ENCODE peak calls at places on chromosomes 11 and 22, in ten cellular contexts. C is HAP-1, Q is small intestine, F is Karpas-422, I is neuronal stem cell, L is stomach, D is IMR-90, H is psoas muscle, U is OCI-LY7, R is H1. A is an unnamed sample. For H3K4me1, the result is how much of the 10 kb centered on the place peaks cover.

GRCh38 chr11:68838572-68838964 is 3.1 kb downstream of the CPT1A start:
- DNase-seq in C (no peak), U (peak), Q (peak), I (no peak), L (no peak), D (no peak), H (peak), R (no peak), F (no peak), A (no peak)

GRCh38 chr11:870127-870413 is 27.4 kb downstream of the TSPAN4 start:
- DNase-seq in H (no peak), C (no peak), I (no peak), L (no peak), R (no peak), F (no peak), D (no peak), Q (no peak), U (no peak), A (no peak)

GRCh38 chr11:59705281-59705680 is 8.4 kb downstream of the OR10V1 start:
- DNase-seq in U (no peak), Q (no peak), R (no peak), L (no peak), F (no peak), D (peak), H (no peak), I (no peak), C (no peak), A (no peak)

GRCh38 chr11:126140932-126141291 is 70.5 kb downstream of the RPUSD4 start:
- DNase-seq in F (no peak), I (no peak), U (no peak), L (peak), D (peak), Q (no peak), C (no peak), H (peak), R (no peak), A (peak)

GRCh38 chr11:73195191-73196007 is 22.7 kb upstream of the P2RY2 start:
- DNase-seq in L (peak), H (peak), I (no peak), Q (peak), D (no peak), R (no peak), U (no peak), C (no peak), F (no peak), A (no peak)

GRCh38 chr11:72433455-72434061 is 773 bp downstream of the CLPB start:
- DNase-seq in Q (no peak), I (no peak), L (no peak), U (peak), H (peak), F (no peak), R (no peak), D (no peak), C (no peak), A (peak)

GRCh38 chr22:46893281-46894020 is 131.0 kb downstream of the TBC1D22A start:
- DNase-seq in C (no peak), Q (no peak), R (no peak), U (no peak), I (no peak), D (no peak), L (peak), H (no peak), F (no peak), A (no peak)

GRCh38 chr11:113557926-113558325 is 82.7 kb upstream of the DRD2 start:
- DNase-seq in R (no peak), C (peak), F (no peak), H (no peak), D (no peak), Q (no peak), L (no peak), U (no peak), I (no peak), A (no peak)

GRCh38 chr11:75543808-75544207 is 18.1 kb upstream of the GDPD5 start:
- DNase-seq in Q (no peak), U (no peak), H (no peak), I (no peak), F (peak), L (no peak), R (no peak), D (no peak), C (no peak), A (no peak)

GRCh38 chr11:69049490-69049867 is 747 bp downstream of the TPCN2 start:
- DNase-seq in U (peak), L (no peak), H (no peak), R (no peak), F (peak), C (no peak), Q (no peak), D (no peak), I (no peak), A (no peak)

GRCh38 chr11:117071344-117071787 is 26.9 kb downstream of the SIK3 start:
- DNase-seq in L (peak), Q (peak), I (no peak), H (no peak), F (no peak), C (no peak), U (no peak), D (no peak), R (no peak), A (peak)

GRCh38 chr11:108549319-108549885 is 44.2 kb downstream of the EXPH5 start:
- DNase-seq in Q (no peak), D (no peak), C (no peak), L (no peak), I (no peak), U (no peak), F (no peak), R (no peak), H (no peak), A (no peak)

GRCh38 chr11:12139144-12139881 is 28.9 kb downstream of the MICAL2 start:
- DNase-seq in D (peak), R (no peak), F (no peak), Q (no peak), H (no peak), U (no peak), L (no peak), C (no peak), I (no peak), A (no peak)

GRCh38 chr22:32695451-32695891 is 106.0 kb upstream of the TIMP3 start:
- DNase-seq in U (no peak), L (no peak), F (no peak), C (no peak), I (no peak), Q (peak), H (no peak), R (no peak), D (peak), A (no peak)

GRCh38 chr22:46561435-46561905 is 24.1 kb upstream of the CELSR1 start:
- DNase-seq in H (peak), U (peak), D (peak), F (peak), C (no peak), L (no peak), I (no peak), Q (no peak), R (no peak), A (no peak)

GRCh38 chr22:45502215-45503070 is at the start of gene FBLN1:
- DNase-seq in F (no peak), R (no peak), I (peak), Q (no peak), U (no peak), L (no peak), H (peak), C (peak), D (no peak), A (no peak)

GRCh38 chr11:45663486-45664375 is 1.7 kb downstream of the CHST1 start:
- DNase-seq in R (no peak), L (no peak), C (no peak), D (peak), U (no peak), I (no peak), H (no peak), Q (no peak), F (no peak), A (peak)

GRCh38 chr11:93000511-93001476 is 31.3 kb downstream of the MTNR1B start:
- DNase-seq in R (no peak), H (no peak), D (peak), C (no peak), Q (no peak), I (no peak), F (no peak), U (no peak), L (no peak), A (no peak)

GRCh38 chr22:36156515-36157419 is 3.8 kb downstream of the APOL3 start:
- DNase-seq in Q (peak), U (peak), L (peak), D (peak), F (peak), R (no peak), C (no peak), I (no peak), H (peak), A (peak)

GRCh38 chr11:14369598-14369997 is 10.6 kb upstream of the RRAS2 start:
- DNase-seq in D (no peak), I (no peak), F (no peak), R (no peak), Q (no peak), U (no peak), C (no peak), L (no peak), H (no peak), A (no peak)

GRCh38 chr11:8913961-8914660 is 3.1 kb downstream of the AKIP1 start:
- DNase-seq in L (no peak), C (no peak), H (no peak), F (peak), D (peak), U (peak), R (no peak), I (peak), Q (peak), A (no peak)

GRCh38 chr11:32448232-32448631 is 12.9 kb upstream of the WT1 start:
- DNase-seq in Q (no peak), L (peak), F (peak), C (peak), R (no peak), U (peak), D (no peak), I (no peak), H (no peak), A (no peak)

GRCh38 chr11:9774591-9775392 is 110.9 kb downstream of the SWAP70 start:
- DNase-seq in Q (no peak), L (no peak), R (no peak), F (no peak), I (no peak), U (no peak), D (peak), H (no peak), C (no peak), A (no peak)

GRCh38 chr22:37742374-37743092 is 45.7 kb downstream of the TRIOBP start:
- DNase-seq in Q (peak), F (no peak), D (peak), H (no peak), U (no peak), I (no peak), L (peak), R (no peak), C (no peak), A (no peak)

GRCh38 chr22:22463855-22464540 is 44.5 kb downstream of the ZNF280B start:
- DNase-seq in I (peak), L (peak), U (peak), D (peak), Q (peak), F (peak), H (no peak), C (peak), R (no peak), A (peak)
- H3K4me1 ChIP-seq in I (under half), L (under half), U (under half), D (under half), Q (under half), F (under half), H (under half), C (under half), R (under half), A (under half)

GRCh38 chr22:30968015-30968923 is at the start of gene MORC2:
- DNase-seq in I (peak), C (no peak), U (no peak), D (peak), F (no peak), H (peak), L (peak), Q (peak), R (no peak), A (peak)
- H3K4me1 ChIP-seq in I (under half), C (under half), U (half or more), D (under half), F (under half), H (under half), L (under half), Q (under half), R (under half), A (under half)

GRCh38 chr11:87645626-87646025 is 529.6 kb downstream of the RAB38 start:
- DNase-seq in C (no peak), R (no peak), U (no peak), L (no peak), F (no peak), Q (no peak), I (no peak), H (no peak), D (no peak), A (no peak)
- H3K4me1 ChIP-seq in C (under half), R (under half), U (under half), L (under half), F (under half), Q (under half), I (under half), H (under half), D (under half), A (under half)

DNA sequence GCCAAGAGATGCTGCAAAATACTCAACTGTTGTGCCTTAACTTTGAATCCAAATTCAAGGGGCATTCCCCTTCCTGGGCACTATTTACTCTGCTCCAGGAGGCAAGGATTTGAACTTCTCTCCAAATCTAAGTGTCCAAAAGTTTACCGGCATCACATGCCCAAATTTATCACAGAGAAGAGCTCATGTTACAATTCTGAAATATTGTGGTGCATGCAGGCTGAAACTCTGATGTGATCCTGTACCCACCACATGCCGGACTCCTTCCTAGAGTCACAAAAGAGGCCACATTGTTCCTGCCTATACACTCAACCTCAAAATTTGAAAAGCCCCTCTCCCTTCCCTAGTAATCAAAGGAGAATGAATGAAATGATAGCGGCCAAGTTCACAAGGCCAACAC is 1.3 kb downstream of the TRAF6 start:
- DNase-seq in U (no peak), H (no peak), I (no peak), C (peak), D (peak), L (no peak), R (no peak), Q (no peak), F (peak), A (no peak)
- H3K4me1 ChIP-seq in U (under half), H (under half), I (under half), C (under half), D (under half), L (under half), R (under half), Q (under half), F (under half), A (under half)

DNA sequence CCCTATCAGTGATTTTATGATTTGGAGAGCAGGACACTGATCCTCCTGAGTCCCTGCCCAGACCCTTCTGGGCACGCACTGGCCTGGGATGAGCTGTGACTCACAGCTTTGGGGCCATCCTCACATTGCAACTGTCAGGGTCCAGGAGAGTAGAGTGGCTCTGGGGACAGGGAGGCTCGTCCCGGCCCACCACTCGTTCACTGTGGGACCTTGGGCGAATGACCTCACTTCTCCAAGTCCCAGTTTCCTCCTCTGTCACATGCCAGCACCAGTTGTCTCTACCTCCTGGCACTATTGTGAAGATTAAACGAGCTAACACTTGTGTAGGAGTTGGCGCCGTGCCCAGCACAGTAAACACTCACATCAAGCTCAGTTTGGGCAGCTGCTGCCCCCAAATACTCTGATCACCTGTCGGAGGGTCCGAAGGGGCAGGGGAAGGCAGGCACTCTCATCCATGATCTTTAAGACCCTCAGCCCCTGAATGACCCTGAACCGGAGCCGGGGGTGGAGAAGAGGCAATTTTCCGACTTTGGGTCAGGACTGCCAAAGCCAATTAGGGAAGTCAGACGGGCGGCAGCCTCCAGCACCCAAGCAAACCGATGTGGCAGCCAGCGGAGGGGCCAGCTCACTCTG is 235.1 kb downstream of the MIAT start:
- DNase-seq in D (no peak), H (no peak), R (no peak), F (peak), Q (peak), U (no peak), C (no peak), I (no peak), L (peak), A (no peak)
- H3K4me1 ChIP-seq in D (under half), H (under half), R (under half), F (under half), Q (under half), U (under half), C (under half), I (under half), L (under half), A (under half)

GRCh38 chr22:17086750-17087149 is 1.9 kb downstream of the IL17RA start:
- DNase-seq in R (no peak), U (peak), C (no peak), D (no peak), I (no peak), Q (no peak), F (no peak), H (no peak), L (no peak), A (peak)

GRCh38 chr22:17093081-17093480 is 8.3 kb downstream of the IL17RA start:
- DNase-seq in Q (no peak), F (no peak), H (no peak), I (no peak), L (no peak), U (no peak), R (no peak), C (no peak), D (no peak), A (no peak)

GRCh38 chr22:17087176-17088131 is 2.7 kb downstream of the IL17RA start:
- DNase-seq in H (no peak), C (no peak), I (no peak), L (no peak), F (no peak), Q (peak), D (peak), R (no peak), U (peak), A (no peak)

GRCh38 chr22:17091851-17092250 is 7.1 kb downstream of the IL17RA start:
- DNase-seq in C (no peak), Q (no peak), L (peak), F (no peak), H (no peak), I (no peak), D (no peak), U (no peak), R (no peak), A (no peak)

DNA sequence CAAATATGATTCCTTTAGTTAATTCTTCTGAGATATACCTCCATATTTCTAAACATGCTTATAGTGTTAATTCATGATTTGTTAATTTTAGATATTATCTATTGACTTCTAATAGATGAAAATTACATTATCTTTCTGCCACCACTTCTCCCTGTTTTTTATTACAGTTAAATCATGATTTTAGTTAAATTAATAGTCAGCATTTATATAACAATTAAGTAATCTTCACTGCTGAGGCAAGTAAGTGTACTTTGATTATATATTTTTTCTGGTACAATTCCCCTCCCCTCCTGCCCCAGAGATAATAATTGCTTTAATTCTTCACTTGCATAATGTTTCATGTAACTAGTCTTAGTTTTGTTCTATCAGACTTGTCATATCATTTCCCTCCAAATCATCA is 5.8 kb downstream of the IL17RA start:
- DNase-seq in C (no peak), R (no peak), F (no peak), I (no peak), U (no peak), D (no peak), Q (no peak), L (no peak), H (no peak), A (no peak)
- H3K4me1 ChIP-seq in C (under half), R (under half), F (under half), I (under half), U (under half), D (under half), Q (under half), L (under half), H (under half), A (under half)